ENCODE peak calls at places on chromosome 2, in four cellular contexts. H is WTC11, F is K562, U is HepG2. S is an unnamed sample.

GRCh38 chr2:70680735-70681134 is 87.3 kb downstream of the ADD2 start:
- DNase-seq in H (no peak), F (no peak), U (no peak), S (no peak)

GRCh38 chr2:66495788-66496640 is 61.1 kb downstream of the MEIS1 start:
- DNase-seq in H (peak), F (peak), U (peak), S (peak)

GRCh38 chr2:38806407-38807071 is 28.5 kb downstream of the GEMIN6 start:
- DNase-seq in H (no peak), F (no peak), U (no peak), S (no peak)

GRCh38 chr2:199535445-199536177 is 77.9 kb upstream of the SATB2 start:
- DNase-seq in H (no peak), F (no peak), U (no peak), S (no peak)

GRCh38 chr2:95051636-95052035 is 26.1 kb downstream of the MAL start:
- DNase-seq in H (no peak), F (no peak), U (no peak), S (no peak)

GRCh38 chr2:79292231-79292785 is 132.8 kb upstream of the REG3A start:
- DNase-seq in H (no peak), F (no peak), U (no peak), S (no peak)

GRCh38 chr2:193303464-193303863 is 1108.7 kb upstream of the TMEFF2 start:
- DNase-seq in H (no peak), F (no peak), U (no peak), S (no peak)

GRCh38 chr2:236305531-236305930 is 41.3 kb upstream of the ASB18 start:
- DNase-seq in H (no peak), F (no peak), U (no peak), S (no peak)

GRCh38 chr2:85902496-85902895 is 13.7 kb upstream of the ST3GAL5 start:
- DNase-seq in H (no peak), F (no peak), U (no peak), S (no peak)

GRCh38 chr2:98643496-98644100 is 35.2 kb downstream of the UNC50 start:
- DNase-seq in H (no peak), F (no peak), U (no peak), S (no peak)

GRCh38 chr2:157260403-157261198 is 3.1 kb downstream of the GALNT5 start:
- DNase-seq in H (no peak), F (no peak), U (no peak), S (no peak)

GRCh38 chr2:26530141-26530540 is 52.2 kb upstream of the OTOF start:
- DNase-seq in H (no peak), F (no peak), U (no peak), S (no peak)

GRCh38 chr2:19911799-19912509 is 10.2 kb upstream of the TTC32 start:
- DNase-seq in H (no peak), F (no peak), U (no peak), S (no peak)

GRCh38 chr2:205704101-205704741 is 21.9 kb downstream of the NRP2 start:
- DNase-seq in H (no peak), F (no peak), U (peak), S (no peak)

GRCh38 chr2:44616616-44617266 is 255.0 kb downstream of the CAMKMT start:
- DNase-seq in H (no peak), F (no peak), U (no peak), S (no peak)

GRCh38 chr2:84884396-84884795 is 3.5 kb upstream of the TRABD2A start:
- DNase-seq in H (no peak), F (no peak), U (no peak), S (no peak)

GRCh38 chr2:130755234-130756040 is at the start of gene AMER3:
- DNase-seq in H (peak), F (no peak), U (no peak), S (peak)

GRCh38 chr2:13550832-13551231 is 834.1 kb downstream of the TRIB2 start:
- DNase-seq in H (no peak), F (no peak), U (no peak), S (no peak)

GRCh38 chr2:41896186-41896846 is 151.5 kb upstream of the PKDCC start:
- DNase-seq in H (no peak), F (no peak), U (no peak), S (no peak)

GRCh38 chr2:56132138-56132537 is 51.7 kb upstream of the CCDC85A start:
- DNase-seq in H (no peak), F (peak), U (peak), S (peak)

GRCh38 chr2:37858197-37858711 is 66.8 kb upstream of the RMDN2 start:
- DNase-seq in H (no peak), F (no peak), U (no peak), S (no peak)

GRCh38 chr2:106709229-106709628 is 176.7 kb downstream of the ST6GAL2 start:
- DNase-seq in H (no peak), F (no peak), U (no peak), S (no peak)
- TF ChIP-seq ELF4 in H (no peak), F (no peak), U (no peak), S (no peak)

GRCh38 chr2:223488814-223489213 is 113.3 kb downstream of the SCG2 start:
- DNase-seq in H (no peak), F (peak), U (no peak), S (no peak)

GRCh38 chr2:223494987-223495386 is 107.2 kb downstream of the SCG2 start:
- DNase-seq in H (no peak), F (no peak), U (no peak), S (no peak)

DNA sequence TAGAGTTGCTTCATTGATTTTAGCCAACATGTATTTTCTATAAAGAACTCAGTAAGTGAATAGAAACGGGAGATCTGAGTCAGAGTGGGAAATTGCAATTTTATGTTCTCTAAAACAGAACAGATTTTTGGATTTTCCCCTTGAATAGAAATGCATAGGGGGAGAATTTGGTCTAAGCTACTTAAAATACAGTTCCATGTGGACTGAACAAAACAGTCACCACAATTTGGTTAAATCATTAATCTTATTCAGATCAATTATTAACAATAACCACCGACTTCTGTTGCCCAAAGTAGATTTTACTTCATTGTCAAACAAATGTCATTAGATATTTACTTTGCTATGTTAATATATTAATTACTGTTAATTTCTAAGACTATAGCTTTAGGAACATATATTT is 107.7 kb downstream of the SCG2 start:
- DNase-seq in H (no peak), F (no peak), U (no peak), S (no peak)
- TF ChIP-seq ELF4 in H (no peak), F (no peak), U (no peak), S (no peak)

DNA sequence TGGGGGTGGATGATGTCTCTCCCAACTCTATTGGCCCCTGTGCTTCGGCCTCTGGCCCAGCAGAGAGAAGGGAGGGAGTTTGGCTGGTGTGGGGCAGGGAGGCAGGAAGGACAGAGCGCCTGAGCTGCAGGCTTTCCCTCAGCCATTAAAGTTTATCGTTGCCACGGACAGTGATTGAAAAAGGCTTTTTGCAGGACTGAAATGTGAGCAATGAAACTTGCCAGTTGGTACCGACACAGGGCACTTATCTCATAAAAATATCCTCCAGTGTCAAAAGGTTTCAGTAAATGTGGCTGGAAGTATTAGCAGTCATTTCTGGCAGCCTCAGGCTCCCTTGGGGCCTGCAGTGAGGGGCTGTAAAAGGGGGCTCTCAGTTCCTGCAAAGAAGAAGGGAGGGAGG is 169.2 kb downstream of the GLI2 start:
- DNase-seq in H (no peak), F (no peak), U (no peak), S (no peak)
- TF ChIP-seq ELF4 in H (no peak), F (no peak), U (no peak), S (no peak)

GRCh38 chr2:230007931-230008707 is 60.6 kb downstream of the SLC16A14 start:
- DNase-seq in H (peak), F (peak), U (peak), S (peak)
- TF ChIP-seq ELF4 in H (no peak), F (no peak), U (no peak), S (no peak)

DNA sequence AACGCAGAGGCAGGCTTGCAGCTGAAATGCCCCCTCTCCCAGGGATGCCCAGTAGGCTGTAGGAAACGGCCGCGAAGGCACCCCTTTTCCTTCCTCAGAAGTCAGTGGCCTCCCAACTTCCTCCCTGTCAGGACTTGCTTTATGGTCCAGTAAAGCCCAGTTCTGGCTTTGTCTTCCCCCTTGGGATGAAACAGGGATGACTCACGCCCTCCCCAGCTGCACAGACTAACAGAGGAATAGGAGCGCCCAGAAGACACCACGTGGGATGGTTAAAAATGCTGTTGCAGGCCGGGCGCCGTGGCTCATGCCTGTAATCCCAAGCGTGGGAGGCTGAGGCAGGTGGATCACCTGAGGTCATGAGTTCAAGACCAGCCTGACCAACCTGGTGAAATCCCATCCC is 6.9 kb downstream of the CREG2 start:
- DNase-seq in H (no peak), F (no peak), U (no peak), S (no peak)
- TF ChIP-seq ELF4 in H (no peak), F (no peak), U (no peak), S (no peak)

GRCh38 chr2:233795735-233796171 is 17.6 kb downstream of the MROH2A start:
- DNase-seq in H (no peak), F (no peak), U (no peak), S (no peak)
- TF ChIP-seq ELF4 in H (no peak), F (no peak), U (no peak), S (no peak)

DNA sequence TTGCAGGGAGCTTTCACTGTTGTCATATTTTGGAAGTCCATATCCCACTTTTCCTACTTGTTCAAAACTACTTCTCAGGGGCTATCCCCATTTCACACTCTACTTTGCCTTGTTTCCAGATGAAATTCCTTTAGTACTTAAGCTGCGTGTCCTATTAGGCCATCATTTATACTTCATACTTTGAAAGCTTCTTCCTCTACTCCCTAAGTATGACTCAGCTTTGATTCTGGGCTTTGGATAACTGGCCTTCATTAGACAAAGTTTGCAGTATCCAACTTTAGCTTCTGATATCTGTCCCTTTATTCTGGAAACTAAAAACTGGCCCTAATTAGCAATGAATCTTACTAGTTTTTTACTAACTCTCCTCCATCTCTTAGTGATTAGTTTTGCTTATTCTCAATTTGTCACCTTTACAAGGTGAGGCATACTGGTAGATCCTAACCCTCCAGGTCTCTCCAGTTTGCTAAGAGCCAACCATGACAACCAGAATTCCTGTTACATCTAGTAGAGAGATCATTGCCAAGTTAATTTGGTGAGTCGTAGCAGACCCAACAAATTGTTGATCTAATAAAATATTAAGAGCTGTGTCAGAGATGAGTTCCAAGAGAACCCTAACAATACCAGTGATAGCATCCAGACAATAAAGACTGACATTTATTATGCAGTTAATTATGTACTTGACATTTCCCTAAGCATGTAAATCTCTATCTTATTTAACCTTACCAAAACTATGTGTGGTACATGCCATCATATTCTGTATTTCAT is 31.2 kb upstream of the ITGAV start:
- DNase-seq in H (no peak), F (no peak), U (no peak), S (no peak)
- TF ChIP-seq ELF4 in H (no peak), F (no peak), U (no peak), S (no peak)

S was measured in HEK293T.